ENCODE peak calls at places on chromosomes 2 and 18, in nine cellular contexts. J, M, K, B, D, X, Z, P and F are unnamed samples.

GRCh38 chr2:71675296-71675695 is 221.9 kb downstream of the DYSF start:
- DNase-seq in J (no peak), M (no peak), K (no peak), B (no peak), D (no peak), X (peak), Z (peak), P (no peak), F (peak)

GRCh38 chr2:66762761-66763160 is 327.8 kb downstream of the MEIS1 start:
- DNase-seq in J (no peak), M (no peak), K (no peak), B (no peak), D (no peak), X (no peak), Z (no peak), P (no peak), F (no peak)

GRCh38 chr2:9002637-9003365 is 683 bp downstream of the MBOAT2 start:
- DNase-seq in J (peak), M (peak), K (peak), B (no peak), D (no peak), X (no peak), Z (no peak), P (peak), F (no peak)

GRCh38 chr2:520663-521340 is 156.4 kb downstream of the TMEM18 start:
- DNase-seq in J (no peak), M (no peak), K (no peak), B (no peak), D (no peak), X (no peak), Z (no peak), P (no peak), F (no peak)

GRCh38 chr2:174259981-174260380 is 11.6 kb upstream of the OLA1 start:
- DNase-seq in J (peak), M (no peak), K (no peak), B (no peak), D (peak), X (no peak), Z (no peak), P (no peak), F (no peak)

GRCh38 chr2:170813611-170814550 is 2.8 kb upstream of the GAD1 start:
- DNase-seq in J (peak), M (no peak), K (peak), B (no peak), D (no peak), X (no peak), Z (peak), P (peak), F (no peak)

GRCh38 chr18:74944676-74945075 is 264.3 kb downstream of the PTGR3 start:
- DNase-seq in J (no peak), M (no peak), K (no peak), B (no peak), D (no peak), X (no peak), Z (no peak), P (peak), F (no peak)

GRCh38 chr2:230976671-230977171 is 19.2 kb upstream of the SPATA3 start:
- DNase-seq in J (no peak), M (no peak), K (no peak), B (no peak), D (no peak), X (no peak), Z (no peak), P (no peak), F (no peak)

GRCh38 chr2:44836174-44836573 is 105.3 kb upstream of the SIX3 start:
- DNase-seq in J (no peak), M (no peak), K (no peak), B (no peak), D (no peak), X (no peak), Z (no peak), P (no peak), F (no peak)

GRCh38 chr2:187274146-187274545 is 173.9 kb downstream of the CALCRL start:
- DNase-seq in J (no peak), M (no peak), K (no peak), B (no peak), D (no peak), X (no peak), Z (no peak), P (no peak), F (no peak)

GRCh38 chr2:47065771-47066380 is 89.2 kb downstream of the STPG4 start:
- DNase-seq in J (peak), M (no peak), K (peak), B (no peak), D (peak), X (no peak), Z (no peak), P (no peak), F (no peak)

GRCh38 chr18:27713037-27713726 is 463.7 kb downstream of the CDH2 start:
- DNase-seq in J (peak), M (no peak), K (no peak), B (no peak), D (no peak), X (no peak), Z (no peak), P (no peak), F (no peak)

GRCh38 chr2:216351172-216351925 is 20.9 kb downstream of the MARCHF4 start:
- DNase-seq in J (no peak), M (no peak), K (no peak), B (no peak), D (no peak), X (no peak), Z (no peak), P (no peak), F (no peak)

GRCh38 chr2:216355738-216356137 is 16.5 kb downstream of the MARCHF4 start:
- DNase-seq in J (no peak), M (no peak), K (no peak), B (no peak), D (no peak), X (no peak), Z (no peak), P (no peak), F (no peak)

GRCh38 chr2:216350214-216350789 is 22.0 kb downstream of the MARCHF4 start:
- DNase-seq in J (no peak), M (peak), K (peak), B (no peak), D (no peak), X (no peak), Z (no peak), P (peak), F (no peak)

GRCh38 chr2:216352653-216353270 is 19.5 kb downstream of the MARCHF4 start:
- DNase-seq in J (no peak), M (no peak), K (no peak), B (no peak), D (no peak), X (no peak), Z (no peak), P (no peak), F (no peak)

GRCh38 chr2:216354236-216354788 is 18.0 kb downstream of the MARCHF4 start:
- DNase-seq in J (no peak), M (no peak), K (no peak), B (no peak), D (no peak), X (no peak), Z (no peak), P (no peak), F (no peak)
- H3K27ac ChIP-seq in J (no peak), M (no peak), K (no peak), B (no peak), D (no peak), X (no peak), Z (no peak), P (no peak), F (no peak)

GRCh38 chr2:64168756-64169155 is 24.5 kb upstream of the PELI1 start:
- DNase-seq in J (peak), M (no peak), K (no peak), B (no peak), D (no peak), X (no peak), Z (no peak), P (no peak), F (peak)
- H3K27ac ChIP-seq in J (no peak), M (no peak), K (no peak), B (no peak), D (no peak), X (no peak), Z (no peak), P (no peak), F (peak)

DNA sequence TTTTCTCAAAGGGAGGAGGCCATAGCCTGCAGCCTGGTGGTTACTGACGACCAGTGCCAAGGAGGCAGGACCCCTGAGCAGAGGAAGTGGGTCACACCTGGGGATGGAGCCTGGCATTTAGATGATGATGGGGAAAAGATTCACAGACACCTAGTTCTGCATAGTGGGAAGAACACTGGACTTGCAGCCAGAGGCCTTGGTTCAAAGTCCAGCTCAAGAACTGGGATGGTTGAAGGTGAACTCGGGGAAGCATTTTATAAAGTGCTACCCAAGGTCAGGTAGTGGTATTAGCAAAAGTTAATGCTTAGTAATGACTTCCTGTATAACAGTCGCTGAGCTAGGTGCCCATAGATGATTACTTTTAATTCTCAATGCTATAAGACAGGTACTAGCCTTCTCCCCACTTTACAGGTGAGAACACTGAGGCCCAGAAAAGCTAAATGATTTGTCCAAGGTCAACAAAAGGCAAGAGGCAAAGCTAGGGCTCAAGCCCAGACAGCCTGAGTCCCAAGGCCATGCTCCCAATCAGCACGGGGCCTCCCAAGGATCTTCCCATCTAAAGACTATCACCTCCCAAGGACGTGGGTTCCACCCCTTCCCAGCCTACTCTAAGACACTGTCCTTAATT is 134.4 kb downstream of the TNS1 start:
- DNase-seq in J (no peak), M (no peak), K (no peak), B (no peak), D (no peak), X (no peak), Z (no peak), P (no peak), F (no peak)
- H3K27ac ChIP-seq in J (no peak), M (no peak), K (no peak), B (peak), D (no peak), X (no peak), Z (no peak), P (no peak), F (no peak)

GRCh38 chr18:39007523-39007922 is 1441.9 kb upstream of the CELF4 start:
- DNase-seq in J (no peak), M (no peak), K (no peak), B (no peak), D (no peak), X (no peak), Z (no peak), P (no peak), F (no peak)
- H3K27ac ChIP-seq in J (no peak), M (no peak), K (no peak), B (no peak), D (no peak), X (no peak), Z (no peak), P (no peak), F (no peak)

DNA sequence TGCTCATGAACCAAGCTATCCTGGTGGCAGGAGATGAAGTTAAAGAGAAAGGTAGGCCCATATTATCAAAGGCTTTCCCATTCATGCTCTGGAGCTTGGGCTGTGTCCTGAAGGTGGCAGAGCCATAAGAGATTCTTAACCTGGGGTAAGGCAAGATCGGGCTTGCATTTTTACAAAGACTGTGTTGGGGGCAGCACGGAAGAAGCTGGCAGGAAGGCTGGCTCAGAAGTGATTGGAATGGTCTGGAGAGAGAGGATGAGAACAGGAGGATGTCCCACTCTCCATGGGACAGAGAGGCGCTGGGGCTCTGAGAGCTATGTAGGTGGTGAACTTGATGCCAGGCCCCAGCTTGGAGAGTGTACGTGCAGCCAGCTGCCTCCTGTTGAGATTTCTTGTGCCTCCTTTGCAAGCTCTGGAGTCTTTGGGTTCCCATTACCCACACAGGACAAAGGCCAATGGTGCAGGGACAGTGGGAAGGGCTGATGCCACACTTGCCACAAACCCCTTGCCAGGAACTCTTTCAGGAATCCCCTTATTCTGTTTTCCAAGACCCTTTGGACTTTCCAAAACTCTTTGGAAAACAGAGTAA is 40.6 kb upstream of the FZD5 start:
- DNase-seq in J (no peak), M (no peak), K (no peak), B (no peak), D (no peak), X (no peak), Z (no peak), P (no peak), F (no peak)
- H3K27ac ChIP-seq in J (no peak), M (no peak), K (no peak), B (peak), D (no peak), X (peak), Z (peak), P (peak), F (peak)